ENCODE peak calls at places on chromosomes 2 and 18, in four cellular contexts. One of them, this sample, is unnamed.

GRCh38 chr18:21809725-21810124 is 69.1 kb downstream of the MIB1 start:
- DNase-seq in GM19239: no peak
- DNase-seq in EL: no peak
- DNase-seq in GM04503: no peak
- DNase-seq in this sample: no peak

GRCh38 chr2:11420190-11420589 is 45.8 kb downstream of the E2F6 start:
- DNase-seq in EL: no peak
- DNase-seq in GM04503: no peak
- DNase-seq in GM19239: no peak
- DNase-seq in this sample: no peak

GRCh38 chr2:72112421-72112820 is 35.2 kb downstream of the CYP26B1 start:
- DNase-seq in GM19239: no peak
- DNase-seq in EL: peak
- DNase-seq in GM04503: peak
- DNase-seq in this sample: no peak

GRCh38 chr2:45821558-45822271 is 170.2 kb downstream of the PRKCE start:
- DNase-seq in GM04503: no peak
- DNase-seq in GM19239: no peak
- DNase-seq in EL: peak
- DNase-seq in this sample: peak

GRCh38 chr2:65232636-65233035 is 5.0 kb downstream of the ACTR2 start:
- DNase-seq in GM19239: no peak
- DNase-seq in GM04503: no peak
- DNase-seq in EL: peak
- DNase-seq in this sample: no peak

GRCh38 chr18:10245517-10246175 is 208.8 kb upstream of the APCDD1 start:
- DNase-seq in GM19239: no peak
- DNase-seq in GM04503: no peak
- DNase-seq in EL: no peak
- DNase-seq in this sample: no peak

GRCh38 chr2:37671013-37671815 is at the start of gene CDC42EP3:
- DNase-seq in GM19239: peak
- DNase-seq in GM04503: no peak
- DNase-seq in EL: peak
- DNase-seq in this sample: peak

GRCh38 chr2:215833531-215834162 is 179.7 kb downstream of the MREG start:
- DNase-seq in GM19239: no peak
- DNase-seq in EL: no peak
- DNase-seq in GM04503: no peak
- DNase-seq in this sample: peak

GRCh38 chr2:150570712-150571111 is 83.2 kb upstream of the RND3 start:
- DNase-seq in GM04503: peak
- DNase-seq in GM19239: no peak
- DNase-seq in EL: peak
- DNase-seq in this sample: no peak

GRCh38 chr2:37211212-37211611 is 14.9 kb downstream of the CEBPZOS start:
- DNase-seq in GM19239: no peak
- DNase-seq in GM04503: no peak
- DNase-seq in EL: peak
- DNase-seq in this sample: no peak

GRCh38 chr18:39051013-39051412 is 1485.4 kb upstream of the CELF4 start:
- DNase-seq in EL: no peak
- DNase-seq in GM19239: no peak
- DNase-seq in GM04503: no peak
- DNase-seq in this sample: no peak

GRCh38 chr2:164150601-164151000 is 414.8 kb upstream of the FIGN start:
- DNase-seq in GM19239: no peak
- DNase-seq in GM04503: no peak
- DNase-seq in EL: no peak
- DNase-seq in this sample: no peak

GRCh38 chr2:102103992-102104871 is 38.3 kb upstream of the IL1R1 start:
- DNase-seq in GM19239: no peak
- DNase-seq in GM04503: peak
- DNase-seq in EL: peak
- DNase-seq in this sample: no peak

GRCh38 chr2:55431982-55432627 is 12.4 kb upstream of the CCDC88A start:
- DNase-seq in GM19239: no peak
- DNase-seq in GM04503: no peak
- DNase-seq in EL: peak
- DNase-seq in this sample: no peak

GRCh38 chr2:234469251-234469845 is 27.5 kb downstream of the ARL4C start:
- DNase-seq in GM04503: no peak
- DNase-seq in EL: no peak
- DNase-seq in GM19239: no peak
- DNase-seq in this sample: no peak

GRCh38 chr2:220144411-220144810 is 517.0 kb downstream of the SLC4A3 start:
- DNase-seq in GM04503: no peak
- DNase-seq in EL: peak
- DNase-seq in GM19239: no peak
- DNase-seq in this sample: no peak

GRCh38 chr2:154688373-154688772 is 10.1 kb upstream of the KCNJ3 start:
- DNase-seq in EL: no peak
- DNase-seq in GM19239: no peak
- DNase-seq in GM04503: no peak
- DNase-seq in this sample: no peak

GRCh38 chr2:39128919-39129391 is 8.1 kb upstream of the SOS1 start:
- DNase-seq in GM19239: no peak
- DNase-seq in GM04503: no peak
- DNase-seq in EL: no peak
- DNase-seq in this sample: no peak

GRCh38 chr18:904135-905090 is at the start of gene ADCYAP1:
- DNase-seq in GM04503: no peak
- DNase-seq in GM19239: peak
- DNase-seq in EL: no peak
- DNase-seq in this sample: no peak

GRCh38 chr18:11494093-11494492 is 115.3 kb upstream of the SLC35G4 start:
- DNase-seq in GM19239: no peak
- DNase-seq in EL: peak
- DNase-seq in GM04503: peak
- DNase-seq in this sample: no peak

GRCh38 chr2:12302140-12302539 is 414.6 kb upstream of the TRIB2 start:
- DNase-seq in GM04503: no peak
- DNase-seq in EL: no peak
- DNase-seq in GM19239: no peak
- DNase-seq in this sample: no peak

GRCh38 chr2:128252501-128252900 is 66.2 kb downstream of the HS6ST1 start:
- DNase-seq in GM19239: no peak
- DNase-seq in GM04503: no peak
- DNase-seq in EL: no peak
- DNase-seq in this sample: no peak

GRCh38 chr2:191701696-191702095 is 23.8 kb downstream of the NABP1 start:
- DNase-seq in GM19239: no peak
- DNase-seq in GM04503: no peak
- DNase-seq in EL: no peak
- DNase-seq in this sample: peak

GRCh38 chr2:197097578-197098366 is 171.3 kb upstream of the PGAP1 start:
- DNase-seq in EL: peak
- DNase-seq in GM19239: no peak
- DNase-seq in GM04503: no peak
- DNase-seq in this sample: no peak

GRCh38 chr2:64112016-64112415 is 32.2 kb downstream of the PELI1 start:
- DNase-seq in GM19239: no peak
- DNase-seq in GM04503: no peak
- DNase-seq in EL: no peak
- DNase-seq in this sample: no peak

GRCh38 chr18:49094979-49095632 is 144.3 kb upstream of the SMAD7 start:
- DNase-seq in GM19239: no peak
- DNase-seq in EL: peak
- DNase-seq in GM04503: peak
- DNase-seq in this sample: no peak

GRCh38 chr18:47215554-47216138 is 35.8 kb downstream of the SKOR2 start:
- DNase-seq in GM19239: no peak
- DNase-seq in EL: peak
- DNase-seq in GM04503: peak
- DNase-seq in this sample: peak

GRCh38 chr2:45218931-45219339 is 209.7 kb upstream of the SIX2 start:
- DNase-seq in GM19239: no peak
- DNase-seq in EL: no peak
- DNase-seq in GM04503: no peak
- DNase-seq in this sample: peak

GRCh38 chr2:150811259-150811912 is 323.9 kb upstream of the RND3 start:
- DNase-seq in EL: no peak
- DNase-seq in GM04503: no peak
- DNase-seq in GM19239: no peak
- DNase-seq in this sample: no peak

GRCh38 chr18:10234912-10235439 is 219.5 kb upstream of the APCDD1 start:
- DNase-seq in GM19239: no peak
- DNase-seq in EL: peak
- DNase-seq in GM04503: peak
- DNase-seq in this sample: no peak

GRCh38 chr2:173204316-173204715 is 128.7 kb downstream of the MAP3K20 start:
- DNase-seq in GM19239: no peak
- DNase-seq in GM04503: no peak
- DNase-seq in EL: no peak
- DNase-seq in this sample: no peak

GRCh38 chr2:174572556-174572955 is 25.0 kb downstream of the WIPF1 start:
- DNase-seq in GM19239: no peak
- DNase-seq in EL: no peak
- DNase-seq in GM04503: no peak
- DNase-seq in this sample: no peak

GRCh38 chr2:96538487-96539214 is 2.1 kb downstream of the ARID5A start:
- DNase-seq in GM04503: no peak
- DNase-seq in GM19239: no peak
- DNase-seq in EL: no peak
- DNase-seq in this sample: no peak

GRCh38 chr18:45617284-45617683 is 2.0 kb downstream of the SLC14A2 start:
- DNase-seq in GM04503: peak
- DNase-seq in EL: peak
- DNase-seq in GM19239: no peak
- DNase-seq in this sample: no peak

GRCh38 chr18:75200644-75201272 is 8.2 kb downstream of the PTGR3 start:
- DNase-seq in GM19239: no peak
- DNase-seq in GM04503: no peak
- DNase-seq in EL: peak
- DNase-seq in this sample: no peak

This sample was measured in NCI-H2081.